ENCODE peak calls at places on chromosomes 1 and 21, in seven cellular contexts. F is astrocyte of the cerebellum, B is fibroblast of mammary gland, V is endothelial cell of umbilical vein, O is SK-N-SH, K is body of pancreas, P is HCT116. Y is an unnamed sample.

GRCh38 chr1:34885405-34886247 is 26.1 kb upstream of the SMIM12 start:
- DNase-seq in K (peak), O (no peak), F (no peak), V (peak), B (peak), P (no peak), Y (peak)

GRCh38 chr1:121519042-121519755 is 334.4 kb downstream of the SRGAP2C start:
- DNase-seq in B (no peak), K (peak), P (peak), O (peak), V (peak), F (no peak), Y (peak)

GRCh38 chr1:151828931-151829330 is 2.7 kb downstream of the RORC start:
- DNase-seq in F (peak), P (no peak), O (peak), V (peak), B (peak), K (peak), Y (peak)

GRCh38 chr21:44947930-44948331 is 8.1 kb downstream of the SLX9 start:
- DNase-seq in B (no peak), K (peak), F (no peak), V (no peak), P (no peak), O (no peak), Y (no peak)

GRCh38 chr1:99682291-99682751 is 36.4 kb downstream of the PALMD start:
- DNase-seq in O (no peak), F (peak), K (no peak), P (no peak), V (peak), B (peak), Y (peak)

GRCh38 chr1:240575976-240576666 is 35.8 kb downstream of the GREM2 start:
- DNase-seq in O (no peak), B (peak), F (peak), V (no peak), P (no peak), K (no peak), Y (peak)

GRCh38 chr1:215433237-215433636 is 133.9 kb upstream of the KCTD3 start:
- DNase-seq in K (no peak), V (no peak), B (no peak), P (no peak), F (no peak), O (no peak), Y (no peak)

GRCh38 chr1:3469104-3469848 is 14.8 kb downstream of the ARHGEF16 start:
- DNase-seq in O (no peak), B (no peak), P (no peak), K (no peak), F (no peak), V (no peak), Y (no peak)

GRCh38 chr1:23719162-23719820 is 24.0 kb upstream of the ELOA start:
- DNase-seq in B (peak), O (no peak), F (peak), P (no peak), K (peak), V (no peak), Y (no peak)

DNA sequence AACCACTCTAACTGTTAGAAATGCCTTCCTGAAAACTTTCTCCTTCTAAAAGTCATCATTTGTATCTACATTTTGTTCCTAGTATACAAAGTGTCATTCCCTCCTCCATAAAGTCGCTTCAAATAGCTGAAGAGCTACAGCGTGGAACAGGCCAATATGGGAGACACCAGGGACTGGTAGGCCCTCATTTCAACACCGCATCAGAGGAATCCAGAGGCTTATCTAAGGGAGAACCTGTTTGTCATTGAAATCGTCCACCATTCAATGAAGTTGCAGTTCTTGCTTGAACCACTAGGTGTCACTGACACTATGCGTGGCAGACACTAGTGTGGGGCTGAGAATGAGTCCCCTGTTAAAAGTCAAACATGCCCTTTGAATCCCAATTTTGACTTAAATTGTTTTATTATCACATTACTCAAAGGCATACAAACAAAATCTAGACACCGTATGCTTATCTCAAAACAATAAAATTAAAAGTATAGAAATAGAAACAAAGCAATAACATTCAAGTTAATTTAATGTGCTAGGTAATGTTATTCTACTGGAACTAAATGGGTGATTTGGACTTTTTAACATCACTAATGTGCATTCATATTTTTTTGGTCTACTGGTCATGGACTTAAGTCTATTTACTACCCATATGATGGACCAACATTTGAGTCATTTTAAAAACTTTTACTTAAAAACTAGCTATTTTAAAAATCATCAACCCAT is 182.3 kb downstream of the FCRL5 start:
- DNase-seq in B (peak), P (peak), K (peak), O (peak), V (peak), F (peak), Y (peak)
- H3K4me3 ChIP-seq in B (no peak), P (no peak), K (no peak), O (peak), V (no peak), F (no peak), Y (no peak)

DNA sequence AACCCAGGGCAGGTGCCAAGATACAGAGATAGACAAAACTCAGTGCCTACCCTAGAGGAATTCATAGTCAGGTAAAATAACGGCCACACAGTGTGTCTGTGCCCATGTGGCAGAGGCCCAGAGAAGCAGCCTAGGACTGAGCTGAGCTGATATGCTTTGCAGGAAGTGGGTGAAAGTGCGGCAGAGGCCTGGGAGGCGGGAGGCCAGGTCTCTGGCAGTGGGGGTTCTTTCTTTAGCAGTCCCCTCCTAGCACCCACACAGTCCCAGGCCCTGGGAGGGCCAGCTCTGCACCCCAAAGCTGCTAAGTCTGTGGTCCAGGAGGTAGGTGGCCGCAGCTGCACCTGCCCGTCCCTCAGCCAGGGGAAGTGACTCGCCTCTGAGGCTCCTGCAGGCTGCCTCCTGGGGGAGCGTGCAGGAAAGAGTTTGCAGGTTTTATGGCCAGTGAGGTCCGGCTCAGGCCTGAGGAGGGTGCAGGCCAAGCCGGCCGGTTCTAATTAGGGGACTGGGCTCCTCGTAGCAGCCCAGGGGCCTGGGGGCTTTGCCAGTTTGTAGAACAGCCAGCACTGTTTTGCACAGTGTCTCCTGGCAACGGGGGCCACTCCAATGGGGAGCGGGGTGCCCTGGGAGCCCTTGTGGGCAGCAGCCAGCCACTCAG is 107.9 kb downstream of the SPSB1 start:
- DNase-seq in P (no peak), K (no peak), V (peak), O (no peak), F (no peak), B (no peak), Y (no peak)
- TF ChIP-seq CTCF in P (no peak), K (no peak), V (peak), O (no peak), F (no peak), B (no peak), Y (no peak)

DNA sequence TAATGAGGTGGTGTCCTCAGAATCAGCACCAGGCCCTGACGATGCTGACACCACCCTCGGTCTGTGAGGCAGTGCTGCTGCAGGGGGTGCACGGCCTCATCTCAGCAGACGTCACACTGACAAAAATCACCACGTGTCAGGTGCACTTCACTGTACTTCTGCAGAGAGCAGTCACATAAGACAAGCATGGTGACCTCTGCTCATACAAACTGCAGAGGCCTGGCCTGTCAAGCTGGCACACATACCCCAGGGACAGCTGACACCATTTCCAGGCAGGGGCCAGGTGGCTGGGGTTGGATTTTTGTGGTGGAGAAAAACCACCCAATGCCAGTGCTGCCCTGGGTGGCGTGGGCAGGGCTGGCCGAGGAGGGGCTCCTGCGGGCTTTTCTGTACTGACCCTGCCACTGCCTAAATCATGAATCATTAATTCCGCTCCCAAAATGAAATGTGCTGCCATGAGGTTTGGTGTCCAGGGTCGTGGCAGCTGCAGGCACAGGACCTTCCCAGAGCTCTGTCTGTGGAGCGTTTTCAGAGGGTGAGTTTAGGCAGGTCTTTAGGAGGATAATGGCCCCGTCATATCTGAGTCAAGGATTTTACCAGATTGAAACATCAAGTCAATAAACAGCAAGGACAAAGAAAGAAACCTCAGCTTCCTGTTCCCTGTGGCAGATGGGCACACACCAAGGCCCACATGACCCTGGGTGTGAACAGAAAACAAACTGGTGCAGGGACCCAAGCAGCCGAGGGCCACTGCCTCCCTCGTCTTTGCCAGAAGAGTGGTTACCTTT is 33.4 kb upstream of the GPR153 start:
- DNase-seq in K (no peak), O (no peak), B (no peak), F (no peak), P (no peak), V (no peak), Y (no peak)
- H3K4me3 ChIP-seq in K (no peak), O (no peak), B (no peak), F (no peak), P (no peak), V (no peak), Y (no peak)

GRCh38 chr1:43316738-43317520 is 16.1 kb downstream of the TIE1 start:
- DNase-seq in B (no peak), V (no peak), O (no peak), F (no peak), K (no peak), P (no peak), Y (no peak)
- TF ChIP-seq CTCF in B (peak), V (peak), O (peak), F (peak), K (no peak), P (peak), Y (peak)

Y was measured in fibroblast of the aortic adventitia.